ENCODE peak calls at places on chromosomes 16 and 17, in eight cellular contexts. X is PC-9, B is psoas muscle, P is fibroblast of lung, O is ascending aorta, R is upper lobe of right lung, F is neural progenitor cell, Z is IMR-90. D is an unnamed sample. For H3K9me3, the result is how much of the 10 kb centered on the place peaks cover.

GRCh38 chr17:71237903-71238538 is 882.8 kb upstream of the SOX9 start:
- DNase-seq in O (no peak), R (no peak), B (no peak), X (no peak), Z (peak), F (no peak), P (peak), D (peak)

GRCh38 chr16:1012135-1012534 is 30.6 kb downstream of the SOX8 start:
- DNase-seq in R (no peak), O (no peak), P (no peak), Z (no peak), B (no peak), X (no peak), F (no peak), D (no peak)

GRCh38 chr17:1077536-1078061 is 80.7 kb downstream of the TIMM22 start:
- DNase-seq in R (no peak), B (peak), X (no peak), P (no peak), Z (no peak), O (no peak), F (no peak), D (no peak)

GRCh38 chr17:72488542-72489272 is 367.9 kb downstream of the SOX9 start:
- DNase-seq in B (no peak), X (no peak), P (no peak), F (no peak), O (no peak), Z (no peak), R (no peak), D (no peak)

GRCh38 chr16:84826558-84826941 is 6.8 kb downstream of the CRISPLD2 start:
- DNase-seq in O (no peak), B (peak), R (no peak), X (no peak), Z (peak), F (no peak), P (no peak), D (no peak)

GRCh38 chr17:29124135-29124930 is 55.9 kb downstream of the MYO18A start:
- DNase-seq in P (peak), B (no peak), R (no peak), X (peak), F (peak), Z (peak), O (no peak), D (peak)

GRCh38 chr16:63228259-63228658 is 1192.0 kb upstream of the CDH8 start:
- DNase-seq in F (no peak), P (no peak), B (no peak), X (no peak), Z (no peak), O (no peak), R (no peak), D (no peak)

GRCh38 chr17:68378202-68379149 is 78.8 kb downstream of the WIPI1 start:
- DNase-seq in Z (peak), B (peak), X (peak), R (peak), O (peak), F (peak), P (peak), D (peak)

GRCh38 chr16:88719933-88720296 is 13.6 kb downstream of the CTU2 start:
- DNase-seq in Z (no peak), R (no peak), X (no peak), P (no peak), B (no peak), F (no peak), O (no peak), D (no peak)

GRCh38 chr17:16286947-16287562 is 66.2 kb downstream of the CENPV start:
- DNase-seq in F (no peak), X (no peak), Z (no peak), B (peak), R (no peak), O (no peak), P (no peak), D (no peak)

GRCh38 chr17:77372444-77373297 is 231.9 kb downstream of the SEC14L1 start:
- DNase-seq in B (peak), Z (peak), X (no peak), P (peak), F (peak), O (peak), R (peak), D (peak)

GRCh38 chr16:20129375-20129774 is 55.7 kb upstream of the GPR139 start:
- DNase-seq in O (no peak), R (no peak), X (no peak), F (no peak), P (no peak), B (no peak), Z (no peak), D (no peak)

GRCh38 chr17:45437461-45438283 is 5.0 kb upstream of the ARHGAP27 start:
- DNase-seq in Z (no peak), X (no peak), F (no peak), O (no peak), P (no peak), B (no peak), R (no peak), D (no peak)

GRCh38 chr17:47700471-47701449 is 6.8 kb downstream of the TBKBP1 start:
- DNase-seq in R (peak), P (no peak), X (no peak), Z (no peak), F (peak), O (no peak), B (no peak), D (no peak)

GRCh38 chr16:84158455-84158854 is 13.3 kb downstream of the DNAAF1 start:
- DNase-seq in R (peak), F (no peak), B (no peak), O (no peak), Z (no peak), X (no peak), P (no peak), D (no peak)

GRCh38 chr17:76683011-76683755 is 27.6 kb downstream of the MXRA7 start:
- DNase-seq in R (no peak), Z (no peak), X (no peak), P (no peak), F (peak), B (no peak), O (no peak), D (no peak)

GRCh38 chr17:41965694-41966375 is 760 bp upstream of the CNP start:
- DNase-seq in F (peak), Z (peak), P (peak), R (peak), O (no peak), X (peak), B (peak), D (peak)

GRCh38 chr17:1561420-1562177 is 993 bp downstream of the PITPNA start:
- DNase-seq in O (no peak), R (peak), Z (no peak), P (peak), X (peak), F (peak), B (peak), D (no peak)

GRCh38 chr16:79768594-79768993 is 168.1 kb upstream of the MAF start:
- DNase-seq in X (no peak), B (no peak), Z (no peak), O (no peak), P (no peak), F (peak), R (no peak), D (no peak)

GRCh38 chr16:75806487-75806886 is 80.2 kb upstream of the CPHXL start:
- DNase-seq in F (no peak), O (no peak), R (no peak), X (no peak), B (no peak), Z (no peak), P (no peak), D (no peak)

GRCh38 chr17:17500999-17501605 is 4.9 kb upstream of the RASD1 start:
- DNase-seq in X (peak), R (peak), O (no peak), B (no peak), Z (no peak), P (no peak), F (peak), D (no peak)

GRCh38 chr16:79656537-79657115 is 56.1 kb upstream of the MAF start:
- DNase-seq in P (no peak), Z (no peak), R (no peak), X (no peak), O (no peak), F (peak), B (no peak), D (no peak)

GRCh38 chr17:36105718-36106117 is 2.1 kb downstream of the CCL4 start:
- DNase-seq in X (no peak), B (no peak), O (no peak), R (no peak), Z (no peak), P (no peak), F (no peak), D (no peak)

GRCh38 chr17:30170415-30170987 is 53.9 kb downstream of the NSRP1 start:
- DNase-seq in Z (no peak), O (no peak), P (no peak), F (no peak), B (no peak), R (no peak), X (no peak), D (no peak)

GRCh38 chr17:14940112-14940945 is 324.8 kb downstream of the PMP22 start:
- DNase-seq in X (no peak), Z (no peak), F (no peak), R (no peak), P (no peak), B (no peak), O (no peak), D (no peak)

GRCh38 chr17:62576382-62576781 is 51.1 kb upstream of the MRC2 start:
- DNase-seq in B (no peak), R (no peak), Z (no peak), F (no peak), P (no peak), X (no peak), O (no peak), D (no peak)

GRCh38 chr16:59432934-59433333 is 698.8 kb upstream of the GOT2 start:
- DNase-seq in B (no peak), Z (no peak), P (no peak), R (no peak), O (no peak), X (no peak), F (no peak), D (no peak)

DNA sequence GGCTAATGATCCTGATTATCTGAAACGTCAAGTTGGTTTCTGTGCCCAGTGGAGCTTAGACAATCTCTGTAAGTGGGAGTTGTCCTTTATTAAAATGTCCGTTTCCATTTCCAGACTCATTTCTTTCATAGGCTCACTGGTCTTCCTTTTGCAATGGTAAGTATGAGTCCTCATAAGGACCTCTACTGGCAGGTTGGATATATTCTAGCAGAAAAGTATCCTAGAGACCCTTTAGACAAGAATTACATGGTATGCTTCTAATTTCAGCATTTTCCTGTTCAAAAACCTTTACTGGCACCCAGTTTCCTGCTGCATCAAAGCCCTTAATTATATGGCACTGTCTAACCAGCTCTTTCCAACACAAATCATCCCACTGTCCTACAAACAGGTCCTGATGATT is 28.1 kb upstream of the ARL2BP start:
- DNase-seq in P (no peak), X (no peak), R (no peak), B (no peak), F (no peak), Z (no peak), O (no peak), D (no peak)
- H3K9me3 ChIP-seq in P (under half), X (under half), R (under half), B (under half), F (under half), Z (under half), O (under half), D (under half)

GRCh38 chr17:81237591-81238489 is 1.0 kb downstream of the TEPSIN start:
- DNase-seq in Z (no peak), O (no peak), X (no peak), F (no peak), B (no peak), R (no peak), P (no peak), D (no peak)
- H3K27ac ChIP-seq in Z (peak), O (no peak), X (no peak), F (no peak), B (peak), R (peak), P (peak), D (peak)

DNA sequence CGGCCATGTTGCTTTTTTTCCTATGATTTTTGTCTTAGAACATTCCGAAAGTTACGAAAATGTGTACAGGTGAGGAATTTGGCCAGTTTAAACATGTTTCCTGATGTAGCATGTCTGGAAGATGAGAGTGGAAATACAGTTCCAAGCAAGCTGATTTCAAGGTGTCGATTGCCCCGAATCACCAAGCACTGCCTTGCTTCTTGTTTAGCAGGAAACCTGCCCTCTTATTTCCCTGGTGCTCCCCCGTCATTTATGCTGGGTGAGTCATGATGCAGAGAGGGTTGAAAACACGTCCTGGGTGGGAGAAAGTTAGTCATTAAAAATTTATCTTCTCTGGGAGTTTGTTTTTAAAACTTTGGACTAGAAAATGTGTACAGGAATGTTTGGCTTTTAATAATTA is 608.6 kb upstream of the EEF2KMT start:
- DNase-seq in R (no peak), P (no peak), X (no peak), Z (no peak), O (no peak), F (no peak), B (no peak), D (peak)
- H3K9me3 ChIP-seq in R (under half), P (under half), X (under half), Z (under half), O (under half), F (under half), B (under half), D (under half)

GRCh38 chr16:23145186-23145585 is 4.1 kb downstream of the USP31 start:
- DNase-seq in B (no peak), R (no peak), Z (no peak), X (no peak), O (no peak), F (peak), P (peak), D (peak)

GRCh38 chr16:23147666-23148065 is 1.6 kb downstream of the USP31 start:
- DNase-seq in Z (no peak), X (no peak), R (no peak), O (no peak), B (no peak), P (no peak), F (no peak), D (no peak)

GRCh38 chr16:23143391-23143790 is 5.9 kb downstream of the USP31 start:
- DNase-seq in P (no peak), R (no peak), F (no peak), Z (no peak), X (no peak), B (no peak), O (no peak), D (no peak)

GRCh38 chr16:23146877-23147601 is 2.2 kb downstream of the USP31 start:
- DNase-seq in R (no peak), F (no peak), B (no peak), P (no peak), O (no peak), Z (no peak), X (no peak), D (no peak)

DNA sequence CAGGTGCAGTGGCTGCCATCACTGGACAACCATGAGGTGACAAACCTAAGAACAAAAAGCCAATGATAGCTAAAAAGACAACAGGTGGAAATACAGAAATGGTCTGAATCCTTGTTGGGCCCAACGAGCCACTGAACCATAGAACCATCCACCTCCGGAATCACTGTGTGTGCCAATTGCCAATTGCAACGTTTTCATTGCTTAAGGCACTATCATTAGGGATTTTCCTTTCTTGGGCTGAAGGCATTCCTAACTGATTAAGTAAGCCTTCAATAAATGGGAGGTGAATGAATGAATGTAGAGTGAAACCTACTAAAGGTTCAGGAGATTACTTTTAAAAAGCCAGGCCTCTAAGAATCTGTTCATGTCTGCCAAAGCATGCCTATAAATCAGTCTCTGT is 3.6 kb downstream of the USP31 start:
- DNase-seq in O (no peak), X (no peak), P (peak), B (no peak), Z (peak), F (no peak), R (no peak), D (peak)
- H3K27ac ChIP-seq in O (peak), X (peak), P (no peak), B (peak), Z (no peak), F (no peak), R (no peak), D (peak)